ENCODE peak calls at places on chromosomes 5 and 9, in six cellular contexts. One of them, this sample, is unnamed.

GRCh38 chr9:134377976-134378375 is 51.7 kb downstream of the RXRA start:
- DNase-seq in mesenchymal stem cell: no peak
- DNase-seq in H9: no peak
- DNase-seq in trophoblast cell: no peak
- DNase-seq in neuronal stem cell: no peak
- DNase-seq in mesendoderm: no peak
- DNase-seq in this sample: no peak

GRCh38 chr9:99326112-99326916 is 104.2 kb downstream of the SEC61B start:
- DNase-seq in mesenchymal stem cell: no peak
- DNase-seq in H9: peak; percentile 39
- DNase-seq in trophoblast cell: no peak
- DNase-seq in neuronal stem cell: no peak
- DNase-seq in mesendoderm: peak; percentile 16
- DNase-seq in this sample: peak; percentile 28

GRCh38 chr9:126668058-126668457 is 54.3 kb downstream of the LMX1B start:
- DNase-seq in mesenchymal stem cell: no peak
- DNase-seq in H9: no peak
- DNase-seq in trophoblast cell: no peak
- DNase-seq in neuronal stem cell: no peak
- DNase-seq in mesendoderm: no peak
- DNase-seq in this sample: no peak

GRCh38 chr9:130912932-130913598 is 16.5 kb upstream of the QRFP start:
- DNase-seq in mesenchymal stem cell: no peak
- DNase-seq in H9: no peak
- DNase-seq in trophoblast cell: peak; percentile 92
- DNase-seq in neuronal stem cell: no peak
- DNase-seq in mesendoderm: no peak
- DNase-seq in this sample: peak; percentile 78

GRCh38 chr9:114155263-114155966 is at the start of gene COL27A1:
- DNase-seq in mesenchymal stem cell: peak; percentile 81
- DNase-seq in H9: peak; percentile 90
- DNase-seq in trophoblast cell: peak; percentile 75
- DNase-seq in neuronal stem cell: peak; percentile 88
- DNase-seq in mesendoderm: peak; percentile 90
- DNase-seq in this sample: peak; percentile 70

GRCh38 chr5:134435525-134435924 is 23.8 kb upstream of the CDKN2AIPNL start:
- DNase-seq in mesenchymal stem cell: peak; percentile 79
- DNase-seq in H9: no peak
- DNase-seq in trophoblast cell: peak; percentile 41
- DNase-seq in neuronal stem cell: no peak
- DNase-seq in mesendoderm: peak; percentile 45
- DNase-seq in this sample: peak; percentile 92

GRCh38 chr9:129312731-129313130 is 134.7 kb upstream of the IER5L start:
- DNase-seq in mesenchymal stem cell: no peak
- DNase-seq in H9: no peak
- DNase-seq in trophoblast cell: no peak
- DNase-seq in neuronal stem cell: no peak
- DNase-seq in mesendoderm: no peak
- DNase-seq in this sample: no peak

GRCh38 chr9:36204906-36205547 is 14.3 kb downstream of the CLTA start:
- DNase-seq in mesenchymal stem cell: peak; percentile 25
- DNase-seq in H9: peak; percentile 53
- DNase-seq in trophoblast cell: peak; percentile 9
- DNase-seq in neuronal stem cell: no peak
- DNase-seq in mesendoderm: peak; percentile 76
- DNase-seq in this sample: no peak

GRCh38 chr5:166772770-166773169 is 1518.7 kb upstream of the WWC1 start:
- DNase-seq in mesenchymal stem cell: peak; percentile 71
- DNase-seq in H9: no peak
- DNase-seq in trophoblast cell: no peak
- DNase-seq in neuronal stem cell: no peak
- DNase-seq in mesendoderm: no peak
- DNase-seq in this sample: no peak

GRCh38 chr5:42984307-42984706 is 55.8 kb downstream of the ANXA2R start:
- DNase-seq in mesenchymal stem cell: no peak
- DNase-seq in H9: no peak
- DNase-seq in trophoblast cell: no peak
- DNase-seq in neuronal stem cell: no peak
- DNase-seq in mesendoderm: no peak
- DNase-seq in this sample: no peak

GRCh38 chr5:180289966-180290365 is 1.9 kb downstream of the MAPK9 start:
- DNase-seq in mesenchymal stem cell: no peak
- DNase-seq in H9: no peak
- DNase-seq in trophoblast cell: no peak
- DNase-seq in neuronal stem cell: no peak
- DNase-seq in mesendoderm: no peak
- DNase-seq in this sample: no peak

GRCh38 chr5:164230341-164230740 is 724.9 kb downstream of the MAT2B start:
- DNase-seq in mesenchymal stem cell: no peak
- DNase-seq in H9: no peak
- DNase-seq in trophoblast cell: no peak
- DNase-seq in neuronal stem cell: no peak
- DNase-seq in mesendoderm: no peak
- DNase-seq in this sample: no peak

GRCh38 chr9:124202447-124202971 is 55.2 kb upstream of the NEK6 start:
- DNase-seq in mesenchymal stem cell: peak; percentile 57
- DNase-seq in H9: no peak
- DNase-seq in trophoblast cell: peak; percentile 22
- DNase-seq in neuronal stem cell: no peak
- DNase-seq in mesendoderm: peak; percentile 42
- DNase-seq in this sample: peak; percentile 16

GRCh38 chr9:35680331-35681105 is 6.8 kb downstream of the CA9 start:
- DNase-seq in mesenchymal stem cell: no peak
- DNase-seq in H9: peak; percentile 79
- DNase-seq in trophoblast cell: no peak
- DNase-seq in neuronal stem cell: no peak
- DNase-seq in mesendoderm: peak; percentile 95
- DNase-seq in this sample: peak; percentile 78

GRCh38 chr5:7317751-7318150 is 78.2 kb upstream of the ADCY2 start:
- DNase-seq in mesenchymal stem cell: no peak
- DNase-seq in H9: no peak
- DNase-seq in trophoblast cell: no peak
- DNase-seq in neuronal stem cell: no peak
- DNase-seq in mesendoderm: no peak
- DNase-seq in this sample: no peak

GRCh38 chr5:105956456-105957177 is 1714.1 kb downstream of the EFNA5 start:
- DNase-seq in mesenchymal stem cell: peak; percentile 12
- DNase-seq in H9: no peak
- DNase-seq in trophoblast cell: no peak
- DNase-seq in neuronal stem cell: no peak
- DNase-seq in mesendoderm: no peak
- DNase-seq in this sample: peak; percentile 35

GRCh38 chr9:88998911-88999310 is 7.6 kb downstream of the S1PR3 start:
- DNase-seq in mesenchymal stem cell: peak; percentile 62
- DNase-seq in H9: no peak
- DNase-seq in trophoblast cell: no peak
- DNase-seq in neuronal stem cell: no peak
- DNase-seq in mesendoderm: no peak
- DNase-seq in this sample: no peak

GRCh38 chr9:3855601-3856328 is 330.0 kb upstream of the RFX3 start:
- DNase-seq in mesenchymal stem cell: no peak
- DNase-seq in H9: no peak
- DNase-seq in trophoblast cell: no peak
- DNase-seq in neuronal stem cell: no peak
- DNase-seq in mesendoderm: peak; percentile 54
- DNase-seq in this sample: no peak

GRCh38 chr9:28832168-28832567 is 1258.9 kb upstream of the C9orf72 start:
- DNase-seq in mesenchymal stem cell: no peak
- DNase-seq in H9: no peak
- DNase-seq in trophoblast cell: no peak
- DNase-seq in neuronal stem cell: no peak
- DNase-seq in mesendoderm: no peak
- DNase-seq in this sample: no peak

GRCh38 chr9:124778575-124779367 is 1.8 kb downstream of the OLFML2A start:
- DNase-seq in mesenchymal stem cell: no peak
- DNase-seq in H9: no peak
- DNase-seq in trophoblast cell: no peak
- DNase-seq in neuronal stem cell: no peak
- DNase-seq in mesendoderm: no peak
- DNase-seq in this sample: no peak

GRCh38 chr5:93574041-93574938 is 6.7 kb downstream of the NR2F1-AS1 start:
- DNase-seq in mesenchymal stem cell: no peak
- DNase-seq in H9: no peak
- DNase-seq in trophoblast cell: no peak
- DNase-seq in neuronal stem cell: no peak
- DNase-seq in mesendoderm: no peak
- DNase-seq in this sample: no peak

DNA sequence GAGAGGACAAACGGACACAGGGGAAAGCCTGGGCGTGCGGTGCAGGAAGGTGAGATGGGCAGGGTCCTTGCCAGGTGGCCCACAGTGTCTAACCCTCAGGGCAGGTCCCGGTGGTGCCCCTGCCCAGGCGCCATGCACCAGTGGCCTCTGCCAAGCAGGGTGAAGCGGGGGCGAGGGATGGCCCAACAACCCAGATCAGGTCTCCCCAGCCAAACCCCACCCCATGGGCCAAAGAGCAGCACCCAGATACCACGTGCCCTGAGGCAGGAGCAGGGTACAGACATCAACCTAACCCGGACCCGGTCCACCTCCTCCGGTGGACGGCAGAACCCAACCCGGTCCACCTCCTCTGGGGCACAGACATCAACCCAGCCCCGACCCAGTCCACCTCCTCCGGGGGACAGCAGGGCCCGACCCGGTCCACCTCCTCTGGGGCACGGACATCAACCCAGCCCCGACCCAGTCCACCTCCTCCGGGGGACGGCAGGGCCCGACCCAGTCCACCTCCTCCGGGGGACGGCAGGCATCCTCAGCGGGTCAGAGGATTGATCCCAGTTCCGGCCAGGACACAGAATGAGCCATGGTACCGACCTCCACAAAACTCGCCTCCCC is 12.8 kb downstream of the SLC12A7 start:
- DNase-seq in mesenchymal stem cell: no peak
- DNase-seq in H9: no peak
- DNase-seq in trophoblast cell: no peak
- DNase-seq in neuronal stem cell: no peak
- DNase-seq in mesendoderm: no peak
- DNase-seq in this sample: no peak
- H3K79me1 ChIP-seq in mesenchymal stem cell: no peaks in the 10 kb centered on the region
- H3K79me1 ChIP-seq in H9: no peaks in the 10 kb centered on the region
- H3K79me1 ChIP-seq in trophoblast cell: no peaks in the 10 kb centered on the region
- H3K79me1 ChIP-seq in neuronal stem cell: peaks cover 25% of the 10 kb centered on the region
- H3K79me1 ChIP-seq in mesendoderm: peaks cover 11% of the 10 kb centered on the region
- H3K79me1 ChIP-seq in this sample: peaks cover 4% of the 10 kb centered on the region

GRCh38 chr9:112382066-112382465 is 2.2 kb downstream of the HSDL2 start:
- DNase-seq in mesenchymal stem cell: no peak
- DNase-seq in H9: no peak
- DNase-seq in trophoblast cell: no peak
- DNase-seq in neuronal stem cell: no peak
- DNase-seq in mesendoderm: no peak
- DNase-seq in this sample: no peak

GRCh38 chr9:112380771-112381181 is 868 bp downstream of the HSDL2 start:
- DNase-seq in mesenchymal stem cell: peak; percentile 50
- DNase-seq in H9: no peak
- DNase-seq in trophoblast cell: peak; percentile 26
- DNase-seq in neuronal stem cell: no peak
- DNase-seq in mesendoderm: peak; percentile 9
- DNase-seq in this sample: peak; percentile 29

GRCh38 chr9:112384690-112385089 is 4.8 kb downstream of the HSDL2 start:
- DNase-seq in mesenchymal stem cell: no peak
- DNase-seq in H9: no peak
- DNase-seq in trophoblast cell: no peak
- DNase-seq in neuronal stem cell: no peak
- DNase-seq in mesendoderm: no peak
- DNase-seq in this sample: no peak

GRCh38 chr9:112384219-112384618 is 4.3 kb downstream of the HSDL2 start:
- DNase-seq in mesenchymal stem cell: no peak
- DNase-seq in H9: no peak
- DNase-seq in trophoblast cell: no peak
- DNase-seq in neuronal stem cell: no peak
- DNase-seq in mesendoderm: no peak
- DNase-seq in this sample: no peak

DNA sequence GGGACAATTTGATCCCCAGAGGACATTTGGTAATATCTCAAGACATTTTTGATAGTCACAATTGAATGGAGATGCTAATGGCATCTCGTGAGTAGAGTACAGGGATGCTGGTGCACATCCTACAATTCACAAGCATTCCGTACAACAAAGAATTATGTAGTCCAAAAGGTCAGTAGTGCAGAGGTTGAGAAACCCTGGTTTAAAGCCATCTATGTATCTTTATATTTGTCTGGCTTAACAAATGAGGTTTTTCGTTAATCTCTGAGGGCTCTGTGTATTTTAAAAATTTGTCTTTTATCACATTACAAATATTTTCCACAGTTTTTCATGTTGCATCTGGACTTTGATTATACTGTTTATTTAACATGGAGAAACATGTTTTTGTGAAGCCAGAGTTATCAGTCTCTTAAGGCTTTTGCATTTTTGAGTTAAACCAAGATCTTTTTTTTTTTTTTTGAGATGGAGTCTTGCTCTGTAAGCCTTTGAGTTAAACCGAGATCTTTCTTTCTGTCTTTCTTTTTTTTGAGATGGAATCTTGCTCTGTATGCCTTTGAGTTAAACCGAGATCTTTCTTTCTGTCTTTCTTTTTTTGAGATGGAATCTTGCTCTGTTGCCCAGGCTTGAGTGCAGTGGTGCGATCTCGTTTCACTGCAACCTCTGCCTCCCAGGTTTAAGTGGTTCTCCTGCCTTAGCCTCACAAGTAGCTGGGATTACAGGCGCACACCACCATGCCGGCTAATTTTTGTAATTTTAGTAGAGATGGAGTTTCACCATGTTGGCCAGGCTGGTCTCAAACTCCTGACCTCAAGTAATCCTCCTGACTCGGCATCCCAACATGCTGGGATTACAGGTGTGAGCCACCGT is 2.8 kb downstream of the HSDL2 start:
- DNase-seq in mesenchymal stem cell: no peak
- DNase-seq in H9: no peak
- DNase-seq in trophoblast cell: no peak
- DNase-seq in neuronal stem cell: no peak
- DNase-seq in mesendoderm: no peak
- DNase-seq in this sample: no peak
- H3K27ac ChIP-seq in mesenchymal stem cell: no peak overlapping the region
- H3K27ac ChIP-seq in H9: no peak overlapping the region
- H3K27ac ChIP-seq in trophoblast cell: no peak overlapping the region
- H3K27ac ChIP-seq in neuronal stem cell: no peak overlapping the region
- H3K27ac ChIP-seq in mesendoderm: no peak overlapping the region
- H3K27ac ChIP-seq in this sample: no peak overlapping the region

GRCh38 chr9:127974769-127975261 is 6.0 kb downstream of the EEIG1 start:
- DNase-seq in mesenchymal stem cell: no peak
- DNase-seq in H9: peak; percentile 32
- DNase-seq in trophoblast cell: no peak
- DNase-seq in neuronal stem cell: no peak
- DNase-seq in mesendoderm: peak; percentile 29
- DNase-seq in this sample: no peak
- H3K79me1 ChIP-seq in mesenchymal stem cell: peaks cover 50% of the 10 kb centered on the region
- H3K79me1 ChIP-seq in H9: peaks cover 9% of the 10 kb centered on the region
- H3K79me1 ChIP-seq in trophoblast cell: peaks cover 5% of the 10 kb centered on the region
- H3K79me1 ChIP-seq in neuronal stem cell: peaks cover 25% of the 10 kb centered on the region
- H3K79me1 ChIP-seq in mesendoderm: peaks cover 48% of the 10 kb centered on the region
- H3K79me1 ChIP-seq in this sample: peaks cover 90% of the 10 kb centered on the region

DNA sequence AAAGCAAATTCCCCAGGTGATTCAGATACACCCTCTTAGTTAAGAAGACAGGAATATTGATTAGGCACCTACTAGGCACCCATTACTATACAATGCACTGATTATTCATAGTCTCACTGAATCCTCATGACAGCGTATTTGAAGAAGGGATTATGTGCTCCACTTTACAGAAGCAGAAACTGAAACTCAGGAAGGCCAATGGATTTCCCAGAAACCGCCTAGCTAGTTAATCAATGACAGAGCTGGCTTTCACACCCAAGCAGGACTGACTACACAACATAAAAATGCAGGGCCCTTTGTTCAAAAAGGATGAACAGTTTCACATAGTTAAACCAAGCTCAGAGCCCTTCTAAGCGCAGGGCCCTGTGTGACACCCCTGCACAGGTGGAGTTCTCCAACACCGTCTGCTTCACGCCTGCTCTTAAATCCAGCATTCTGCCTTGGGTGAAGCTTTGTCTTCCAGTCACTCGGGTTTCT is 117.3 kb downstream of the TTLL11 start:
- DNase-seq in mesenchymal stem cell: no peak
- DNase-seq in H9: no peak
- DNase-seq in trophoblast cell: no peak
- DNase-seq in neuronal stem cell: no peak
- DNase-seq in mesendoderm: no peak
- DNase-seq in this sample: peak; percentile 57
- H3K27ac ChIP-seq in mesenchymal stem cell: peak overlapping the region; percentile 95
- H3K27ac ChIP-seq in H9: no peak overlapping the region
- H3K27ac ChIP-seq in trophoblast cell: no peak overlapping the region
- H3K27ac ChIP-seq in neuronal stem cell: no peak overlapping the region
- H3K27ac ChIP-seq in mesendoderm: no peak overlapping the region
- H3K27ac ChIP-seq in this sample: no peak overlapping the region